ENCODE peak calls at places on chromosomes 7 and 10, in five cellular contexts. J, H, L, Z and K are unnamed samples.

GRCh38 chr7:66950763-66951162 is 29.7 kb downstream of the TMEM248 start:
- DNase-seq in J (no peak), H (peak), L (no peak), Z (no peak), K (no peak)

GRCh38 chr10:102437515-102437914 is 5.1 kb upstream of the CUEDC2 start:
- DNase-seq in J (no peak), H (no peak), L (no peak), Z (no peak), K (no peak)

GRCh38 chr10:95850791-95851190 is 57.0 kb upstream of the CC2D2B start:
- DNase-seq in J (no peak), H (peak), L (no peak), Z (no peak), K (no peak)

GRCh38 chr10:125661942-125662515 is 20.9 kb downstream of the TEX36 start:
- DNase-seq in J (no peak), H (peak), L (no peak), Z (no peak), K (peak)

GRCh38 chr10:15563161-15563715 is 156.5 kb downstream of the ITGA8 start:
- DNase-seq in J (no peak), H (peak), L (no peak), Z (no peak), K (no peak)

GRCh38 chr10:127937915-127938440 is 31.1 kb downstream of the PTPRE start:
- DNase-seq in J (no peak), H (no peak), L (no peak), Z (no peak), K (no peak)

GRCh38 chr7:24979470-24979862 is 512 bp downstream of the OSBPL3 start:
- DNase-seq in J (no peak), H (peak), L (peak), Z (peak), K (no peak)

GRCh38 chr10:96706331-96706853 is 13.9 kb downstream of the PIK3AP1 start:
- DNase-seq in J (no peak), H (no peak), L (no peak), Z (no peak), K (no peak)

GRCh38 chr7:74396993-74397392 is 56.7 kb upstream of the GTF2IRD1 start:
- DNase-seq in J (no peak), H (no peak), L (no peak), Z (peak), K (no peak)

DNA sequence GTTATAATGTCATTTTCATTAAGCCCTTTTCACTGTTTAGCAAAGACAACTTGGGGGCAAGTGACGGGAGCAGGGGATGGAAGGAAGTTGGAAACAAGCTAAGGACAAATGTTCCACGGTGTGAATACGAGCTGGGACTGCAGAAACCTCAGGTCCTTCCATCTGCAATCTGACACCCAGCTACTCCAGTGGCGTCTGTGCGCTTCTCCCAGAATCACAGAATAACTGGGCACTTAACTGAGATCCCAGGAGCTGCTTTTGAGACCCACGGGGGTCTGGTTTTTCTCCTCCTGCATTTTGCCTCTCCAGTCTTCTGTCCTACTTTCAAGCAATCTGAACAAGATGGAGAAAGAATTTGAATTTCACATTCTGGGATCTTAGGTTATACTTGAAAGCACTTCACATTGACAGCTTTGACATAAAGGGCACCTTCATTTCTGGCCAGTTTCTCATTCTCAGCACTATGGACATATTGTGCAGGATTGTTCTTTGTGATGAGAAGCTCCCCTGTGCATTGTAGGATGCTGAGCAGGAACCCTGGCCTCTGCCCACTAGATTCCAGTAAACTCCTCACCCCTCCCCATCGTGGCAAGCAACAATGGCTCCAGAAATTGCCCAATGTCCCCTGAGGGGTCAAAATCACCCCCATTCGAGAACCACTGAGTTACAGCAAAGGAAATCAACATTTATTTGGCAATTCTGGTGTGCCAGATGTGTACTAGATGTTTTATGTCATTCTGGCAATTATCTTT is 194.1 kb downstream of the CACNB2 start:
- DNase-seq in J (peak), H (peak), L (no peak), Z (no peak), K (no peak)
- H3K4me3 ChIP-seq in J (no peak), H (no peak), L (no peak), Z (no peak), K (no peak)

GRCh38 chr10:34432589-34432988 is 382.5 kb downstream of the PARD3 start:
- DNase-seq in J (no peak), H (no peak), L (no peak), Z (no peak), K (no peak)

GRCh38 chr10:34434119-34434594 is 380.9 kb downstream of the PARD3 start:
- DNase-seq in J (no peak), H (peak), L (no peak), Z (no peak), K (peak)

GRCh38 chr10:34430685-34431084 is 384.4 kb downstream of the PARD3 start:
- DNase-seq in J (no peak), H (peak), L (no peak), Z (no peak), K (no peak)

GRCh38 chr10:34437897-34438296 is 377.2 kb downstream of the PARD3 start:
- DNase-seq in J (no peak), H (no peak), L (no peak), Z (no peak), K (no peak)

GRCh38 chr10:34433241-34434076 is 381.6 kb downstream of the PARD3 start:
- DNase-seq in J (no peak), H (peak), L (no peak), Z (no peak), K (peak)
- TF ChIP-seq CTCF in J (no peak), H (no peak), L (no peak), Z (no peak), K (no peak)

DNA sequence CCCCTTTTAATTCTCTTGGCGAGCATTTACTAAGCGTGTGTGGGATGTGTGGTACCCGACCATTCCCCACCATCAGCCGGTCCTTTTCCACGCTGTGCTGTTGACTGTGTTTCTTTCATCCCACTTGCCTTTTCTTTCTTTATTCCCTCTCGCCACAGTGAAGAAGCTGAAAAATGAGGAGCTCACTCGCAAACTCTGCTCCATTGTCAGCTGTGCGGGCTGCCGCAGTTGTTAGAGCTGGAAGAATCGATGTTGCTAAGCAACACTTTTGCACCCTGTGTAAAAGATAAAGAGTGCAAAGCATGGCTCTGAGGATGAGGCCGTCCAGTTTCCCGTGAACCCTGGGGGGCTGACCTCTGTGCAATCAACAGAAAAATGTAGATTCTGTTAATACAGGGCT is 203.1 kb upstream of the NEBL start:
- DNase-seq in J (no peak), H (peak), L (no peak), Z (no peak), K (no peak)
- H3K4me3 ChIP-seq in J (no peak), H (no peak), L (no peak), Z (no peak), K (no peak)

DNA sequence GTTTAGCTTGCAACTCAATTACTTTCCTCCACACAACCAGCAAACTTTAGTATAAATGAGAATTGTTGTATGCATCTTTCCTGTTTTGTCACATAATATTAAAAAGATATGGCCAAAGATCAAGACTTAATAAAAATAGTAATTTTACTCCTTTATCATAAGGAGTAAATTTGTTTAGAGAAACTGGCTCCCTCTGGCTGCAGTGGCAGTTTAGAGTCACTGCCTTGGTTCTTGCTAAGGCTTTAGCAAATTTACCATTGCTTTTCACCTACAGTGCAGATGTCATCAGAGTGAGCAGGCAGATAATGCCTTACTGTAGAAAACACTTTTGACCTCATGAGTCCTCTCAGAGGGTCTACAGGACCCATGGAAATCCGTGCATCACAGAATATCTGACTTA is 2.6 kb downstream of the PRPF18 start:
- DNase-seq in J (peak), H (no peak), L (no peak), Z (no peak), K (no peak)
- TF ChIP-seq CTCF in J (peak), H (peak), L (no peak), Z (no peak), K (no peak)

DNA sequence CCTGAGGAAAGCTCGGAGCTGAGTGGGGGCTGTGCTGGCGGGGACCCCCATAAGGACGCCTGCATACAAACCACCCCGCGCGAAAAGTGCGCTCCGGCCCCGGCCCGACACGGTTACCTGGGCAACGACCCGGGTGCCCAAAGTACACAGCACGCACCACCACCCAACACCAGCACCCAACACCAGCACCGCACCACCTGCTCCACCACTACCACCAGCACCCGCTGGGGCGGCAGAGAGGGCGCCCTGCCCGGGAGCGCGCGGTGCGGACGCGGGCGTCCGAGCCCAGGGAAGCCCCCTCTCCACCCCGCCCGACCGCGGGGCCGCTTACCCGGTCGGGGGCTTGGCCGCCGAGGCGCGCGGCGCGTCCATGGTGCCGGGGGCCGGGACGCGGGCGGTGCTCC is 345 bp downstream of the COBL start:
- DNase-seq in J (peak), H (no peak), L (no peak), Z (peak), K (no peak)
- H3K4me3 ChIP-seq in J (peak), H (no peak), L (no peak), Z (peak), K (no peak)